ENCODE peak calls at places on chromosomes 5 and 9, in five cellular contexts. S is NCI-H1092; L is A549; B is H4; T is CD4-positive, alpha-beta T cell. E is an unnamed sample.

GRCh38 chr5:180396931-180397330 is 43.8 kb upstream of the GFPT2 start:
- DNase-seq in B (no peak), T (no peak), S (peak), L (no peak), E (no peak)

GRCh38 chr5:125525356-125525755 is 778.9 kb upstream of the ZNF608 start:
- DNase-seq in B (no peak), T (no peak), L (no peak), S (no peak), E (no peak)

GRCh38 chr5:127280494-127281220 is 9.9 kb upstream of the MEGF10 start:
- DNase-seq in L (no peak), B (no peak), T (no peak), S (peak), E (peak)

GRCh38 chr5:141547488-141547887 is 58.6 kb downstream of the PCDHGC5 start:
- DNase-seq in L (no peak), T (no peak), S (no peak), B (no peak), E (no peak)

GRCh38 chr9:136678034-136678433 is 9.2 kb downstream of the AGPAT2 start:
- DNase-seq in T (no peak), B (no peak), S (no peak), L (no peak), E (no peak)

GRCh38 chr9:131012396-131012917 is 3.5 kb downstream of the LAMC3 start:
- DNase-seq in S (no peak), B (no peak), T (no peak), L (no peak), E (no peak)

GRCh38 chr5:1322955-1323802 is 21.7 kb downstream of the CLPTM1L start:
- DNase-seq in L (no peak), B (no peak), T (no peak), S (no peak), E (no peak)

GRCh38 chr9:35481347-35481975 is 8.4 kb upstream of the RUSC2 start:
- DNase-seq in T (no peak), L (peak), B (peak), S (no peak), E (peak)

GRCh38 chr9:103904242-103904641 is 189.9 kb upstream of the SMC2 start:
- DNase-seq in B (no peak), L (no peak), S (no peak), T (no peak), E (no peak)

GRCh38 chr5:126056362-126056761 is 366.8 kb upstream of the GRAMD2B start:
- DNase-seq in S (no peak), B (no peak), T (no peak), L (no peak), E (no peak)

GRCh38 chr5:168782172-168782571 is 203.0 kb upstream of the PANK3 start:
- DNase-seq in S (no peak), L (no peak), B (no peak), T (no peak), E (peak)

GRCh38 chr5:159814222-159814621 is 102.1 kb upstream of the ADRA1B start:
- DNase-seq in S (no peak), T (no peak), B (no peak), L (no peak), E (no peak)

GRCh38 chr9:28648723-28649122 is 1075.4 kb upstream of the C9orf72 start:
- DNase-seq in L (no peak), T (no peak), S (no peak), B (peak), E (no peak)

GRCh38 chr9:38435526-38435925 is 11.3 kb upstream of the IGFBPL1 start:
- DNase-seq in B (no peak), T (no peak), L (no peak), S (no peak), E (no peak)

GRCh38 chr5:24823625-24824024 is 178.8 kb upstream of the CDH10 start:
- DNase-seq in B (peak), T (no peak), L (no peak), S (no peak), E (peak)

GRCh38 chr9:113536483-113537226 is 73.1 kb downstream of the RGS3 start:
- DNase-seq in T (no peak), L (no peak), S (no peak), B (no peak), E (no peak)

GRCh38 chr9:78640728-78641127 is 343.8 kb downstream of the PSAT1 start:
- DNase-seq in T (no peak), L (no peak), S (no peak), B (no peak), E (no peak)

GRCh38 chr5:60487885-60488425 is 212.0 kb downstream of the DEPDC1B start:
- DNase-seq in L (no peak), T (no peak), S (no peak), B (no peak), E (peak)

GRCh38 chr5:136364307-136364706 is 1.0 kb downstream of the TRPC7 start:
- DNase-seq in L (peak), B (no peak), S (no peak), T (no peak), E (peak)

E was measured in T47D.